ENCODE peak calls at places on chromosomes 4 and X, in four cellular contexts. I, V, N and B are unnamed samples.

GRCh38 chr4:182307746-182308145 is 64.5 kb downstream of the TENM3 start:
- DNase-seq in I (peak), V (peak), N (no peak), B (no peak)

GRCh38 chr4:42262701-42263490 is 110.4 kb upstream of the BEND4 start:
- DNase-seq in I (no peak), V (no peak), N (no peak), B (no peak)

GRCh38 chr4:97994765-97995465 is 148.4 kb downstream of the STPG2 start:
- DNase-seq in I (no peak), V (no peak), N (no peak), B (no peak)

GRCh38 chr4:829291-829690 is 3.4 kb upstream of the CPLX1 start:
- DNase-seq in I (no peak), V (no peak), N (no peak), B (no peak)

GRCh38 chr4:124321370-124321769 is 391.2 kb downstream of the ANKRD50 start:
- DNase-seq in I (no peak), V (peak), N (no peak), B (no peak)

GRCh38 chr4:16532240-16532990 is 306.1 kb upstream of the TAPT1 start:
- DNase-seq in I (peak), V (peak), N (no peak), B (no peak)

GRCh38 chr4:112900416-112900815 is 149.0 kb upstream of the ANK2 start:
- DNase-seq in I (no peak), V (no peak), N (no peak), B (no peak)

GRCh38 chr4:185275501-185275900 is 66.1 kb downstream of the SNX25 start:
- DNase-seq in I (no peak), V (no peak), N (no peak), B (no peak)

GRCh38 chrX:38796926-38797325 is 4.3 kb upstream of the MID1IP1 start:
- DNase-seq in I (peak), V (peak), N (no peak), B (no peak)

GRCh38 chr4:3237266-3237665 is 11.7 kb upstream of the MSANTD1 start:
- DNase-seq in I (no peak), V (no peak), N (no peak), B (no peak)

GRCh38 chr4:74190919-74191397 is 33.0 kb downstream of the MTHFD2L start:
- DNase-seq in I (no peak), V (no peak), N (no peak), B (no peak)

GRCh38 chr4:41095973-41096372 is 118.4 kb downstream of the APBB2 start:
- DNase-seq in I (no peak), V (peak), N (no peak), B (no peak)

GRCh38 chr4:78293841-78294301 is 236.7 kb downstream of the FRAS1 start:
- DNase-seq in I (peak), V (peak), N (no peak), B (no peak)

GRCh38 chr4:150164956-150165355 is 86.7 kb downstream of the DCLK2 start:
- DNase-seq in I (no peak), V (no peak), N (no peak), B (peak)

GRCh38 chrX:132612990-132613564 is 124.2 kb upstream of the MBNL3 start:
- DNase-seq in I (peak), V (peak), N (peak), B (no peak)

GRCh38 chrX:54419559-54420302 is 20.5 kb upstream of the TSR2 start:
- DNase-seq in I (no peak), V (no peak), N (no peak), B (no peak)